ENCODE peak calls at places on chromosome X, in eight cellular contexts. One of them, this sample, is unnamed.

GRCh38 chrX:153750126-153750774 is 13.8 kb upstream of the PLXNB3 start:
- DNase-seq in RWPE1: no peak
- DNase-seq in foreskin fibroblast: no peak
- DNase-seq in IMR-90: no peak
- DNase-seq in mesothelial cell of epicardium: no peak
- DNase-seq in upper lobe of left lung: no peak
- DNase-seq in WTC11: no peak
- DNase-seq in progenitor cell of endocrine pancreas: no peak
- DNase-seq in this sample: no peak

GRCh38 chrX:105191878-105192277 is 28.6 kb downstream of the TEX13A start:
- DNase-seq in RWPE1: no peak
- DNase-seq in foreskin fibroblast: no peak
- DNase-seq in IMR-90: no peak
- DNase-seq in mesothelial cell of epicardium: no peak
- DNase-seq in upper lobe of left lung: no peak
- DNase-seq in WTC11: peak
- DNase-seq in progenitor cell of endocrine pancreas: no peak
- DNase-seq in this sample: peak

GRCh38 chrX:2767631-2768455 is 16.0 kb downstream of the XG start:
- DNase-seq in RWPE1: peak
- DNase-seq in foreskin fibroblast: peak
- DNase-seq in IMR-90: peak
- DNase-seq in mesothelial cell of epicardium: peak
- DNase-seq in upper lobe of left lung: peak
- DNase-seq in WTC11: peak
- DNase-seq in progenitor cell of endocrine pancreas: no peak
- DNase-seq in this sample: no peak

GRCh38 chrX:16653424-16653823 is 3.5 kb downstream of the S100G start:
- DNase-seq in RWPE1: no peak
- DNase-seq in foreskin fibroblast: no peak
- DNase-seq in IMR-90: no peak
- DNase-seq in mesothelial cell of epicardium: no peak
- DNase-seq in upper lobe of left lung: no peak
- DNase-seq in WTC11: no peak
- DNase-seq in progenitor cell of endocrine pancreas: no peak
- DNase-seq in this sample: no peak

GRCh38 chrX:100381613-100382012 is 28.5 kb downstream of the PCDH19 start:
- DNase-seq in RWPE1: no peak
- DNase-seq in foreskin fibroblast: no peak
- DNase-seq in IMR-90: no peak
- DNase-seq in mesothelial cell of epicardium: no peak
- DNase-seq in upper lobe of left lung: no peak
- DNase-seq in WTC11: no peak
- DNase-seq in progenitor cell of endocrine pancreas: no peak
- DNase-seq in this sample: no peak

GRCh38 chrX:9467751-9468150 is 2.9 kb downstream of the TBL1X start:
- DNase-seq in RWPE1: no peak
- DNase-seq in foreskin fibroblast: no peak
- DNase-seq in IMR-90: peak
- DNase-seq in mesothelial cell of epicardium: no peak
- DNase-seq in upper lobe of left lung: no peak
- DNase-seq in WTC11: no peak
- DNase-seq in progenitor cell of endocrine pancreas: no peak
- DNase-seq in this sample: no peak

GRCh38 chrX:106415276-106415895 is 196.4 kb upstream of the RADX start:
- DNase-seq in RWPE1: peak
- DNase-seq in foreskin fibroblast: peak
- DNase-seq in IMR-90: peak
- DNase-seq in mesothelial cell of epicardium: no peak
- DNase-seq in upper lobe of left lung: no peak
- DNase-seq in WTC11: peak
- DNase-seq in progenitor cell of endocrine pancreas: no peak
- DNase-seq in this sample: peak

GRCh38 chrX:64894454-64895038 is 81.7 kb downstream of the ZC4H2 start:
- DNase-seq in RWPE1: no peak
- DNase-seq in foreskin fibroblast: no peak
- DNase-seq in IMR-90: peak
- DNase-seq in mesothelial cell of epicardium: no peak
- DNase-seq in upper lobe of left lung: no peak
- DNase-seq in WTC11: peak
- DNase-seq in progenitor cell of endocrine pancreas: peak
- DNase-seq in this sample: peak

GRCh38 chrX:15854080-15854655 is 445 bp downstream of the AP1S2 start:
- DNase-seq in RWPE1: no peak
- DNase-seq in foreskin fibroblast: no peak
- DNase-seq in IMR-90: no peak
- DNase-seq in mesothelial cell of epicardium: peak
- DNase-seq in upper lobe of left lung: peak
- DNase-seq in WTC11: peak
- DNase-seq in progenitor cell of endocrine pancreas: peak
- DNase-seq in this sample: peak

GRCh38 chrX:107894038-107894437 is 68.4 kb downstream of the MID2 start:
- DNase-seq in RWPE1: peak
- DNase-seq in foreskin fibroblast: peak
- DNase-seq in IMR-90: peak
- DNase-seq in mesothelial cell of epicardium: no peak
- DNase-seq in upper lobe of left lung: no peak
- DNase-seq in WTC11: no peak
- DNase-seq in progenitor cell of endocrine pancreas: no peak
- DNase-seq in this sample: peak

DNA sequence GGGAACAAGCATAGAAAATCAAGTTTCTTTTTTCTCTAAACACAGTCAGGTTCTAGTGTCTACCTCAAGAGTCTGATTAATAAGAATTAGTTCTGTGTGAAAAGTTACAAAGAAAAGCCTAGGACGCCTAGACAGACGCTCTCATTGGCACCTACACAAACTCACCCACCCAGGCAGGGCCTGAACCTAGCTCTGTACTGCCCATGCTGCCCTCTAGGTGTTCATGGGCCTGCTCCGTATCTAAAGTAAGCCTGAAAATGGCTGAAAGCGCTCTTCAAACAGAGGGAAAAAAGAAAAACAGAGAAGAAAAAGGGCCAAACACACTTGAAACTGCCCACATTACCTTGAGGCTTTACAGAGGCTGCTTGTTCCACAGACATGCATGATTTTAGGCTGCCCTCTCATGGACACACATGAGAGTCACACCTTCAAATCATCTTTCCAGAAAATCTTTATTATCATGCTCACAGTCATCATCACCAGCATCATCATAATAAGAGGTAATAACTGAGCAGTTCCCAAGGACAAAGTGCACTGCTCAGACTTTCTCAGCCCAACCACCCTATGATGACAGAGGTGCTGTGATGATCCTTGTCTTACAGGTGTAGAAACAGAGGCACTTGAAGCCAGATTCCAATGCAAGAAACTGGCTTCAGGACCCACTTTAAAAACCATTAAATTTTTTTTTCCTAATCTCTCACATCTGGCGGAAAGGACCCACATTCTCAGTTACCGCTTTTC is 49.6 kb downstream of the MAP7D2 start:
- DNase-seq in RWPE1: peak
- DNase-seq in foreskin fibroblast: peak
- DNase-seq in IMR-90: peak
- DNase-seq in mesothelial cell of epicardium: no peak
- DNase-seq in upper lobe of left lung: peak
- DNase-seq in WTC11: no peak
- DNase-seq in progenitor cell of endocrine pancreas: no peak
- DNase-seq in this sample: peak
- TF ChIP-seq CTCF in RWPE1: peak
- TF ChIP-seq CTCF in foreskin fibroblast: peak
- TF ChIP-seq CTCF in IMR-90: peak
- TF ChIP-seq CTCF in mesothelial cell of epicardium: no peak
- TF ChIP-seq CTCF in upper lobe of left lung: peak
- TF ChIP-seq CTCF in WTC11: no peak
- TF ChIP-seq CTCF in progenitor cell of endocrine pancreas: peak
- TF ChIP-seq CTCF in this sample: no peak

DNA sequence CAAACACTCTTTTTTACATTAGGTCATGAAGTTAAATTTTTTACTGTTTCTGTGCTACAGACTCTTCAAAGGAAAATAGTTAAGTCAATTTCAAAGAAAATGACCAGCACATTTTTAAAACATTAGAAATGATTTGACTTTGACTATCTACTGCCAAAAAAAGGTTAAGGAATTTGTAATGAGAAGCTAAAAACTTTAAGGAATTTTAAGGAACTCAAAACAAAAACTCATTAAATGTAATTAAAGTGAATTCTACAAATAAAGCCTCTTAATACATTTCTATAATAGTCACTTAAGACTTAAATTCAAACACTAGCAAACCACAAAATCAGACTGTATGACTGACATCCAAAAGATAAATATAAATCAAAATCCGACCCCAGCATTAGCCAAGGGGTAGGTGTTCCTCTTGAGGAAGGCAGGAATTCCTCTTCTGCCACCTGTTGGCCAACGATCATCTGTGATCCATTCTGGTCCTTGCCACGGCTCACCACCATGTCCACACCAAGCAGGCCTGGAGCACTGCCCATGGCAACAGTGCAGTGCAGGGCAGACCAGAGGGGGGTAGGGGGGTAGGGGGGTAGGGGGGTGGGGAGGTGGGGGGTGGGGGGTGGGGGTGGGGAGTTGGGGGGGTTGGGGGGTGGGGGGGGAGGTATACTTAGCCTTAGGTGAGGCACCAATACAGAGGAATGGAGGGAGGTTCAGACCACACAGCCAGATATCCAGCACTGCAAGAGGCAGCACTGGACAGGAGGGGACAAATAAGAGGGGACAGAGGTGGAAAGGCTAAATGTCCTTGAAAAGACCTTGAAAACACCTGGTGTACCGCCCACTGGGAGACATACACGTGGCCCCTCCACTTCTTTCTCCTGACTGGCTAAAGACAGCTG is 287.4 kb downstream of the CHIC1 start:
- DNase-seq in RWPE1: peak
- DNase-seq in foreskin fibroblast: no peak
- DNase-seq in IMR-90: peak
- DNase-seq in mesothelial cell of epicardium: no peak
- DNase-seq in upper lobe of left lung: peak
- DNase-seq in WTC11: peak
- DNase-seq in progenitor cell of endocrine pancreas: no peak
- DNase-seq in this sample: peak
- TF ChIP-seq CTCF in RWPE1: no peak
- TF ChIP-seq CTCF in foreskin fibroblast: peak
- TF ChIP-seq CTCF in IMR-90: peak
- TF ChIP-seq CTCF in mesothelial cell of epicardium: no peak
- TF ChIP-seq CTCF in upper lobe of left lung: no peak
- TF ChIP-seq CTCF in WTC11: no peak
- TF ChIP-seq CTCF in progenitor cell of endocrine pancreas: peak
- TF ChIP-seq CTCF in this sample: no peak

DNA sequence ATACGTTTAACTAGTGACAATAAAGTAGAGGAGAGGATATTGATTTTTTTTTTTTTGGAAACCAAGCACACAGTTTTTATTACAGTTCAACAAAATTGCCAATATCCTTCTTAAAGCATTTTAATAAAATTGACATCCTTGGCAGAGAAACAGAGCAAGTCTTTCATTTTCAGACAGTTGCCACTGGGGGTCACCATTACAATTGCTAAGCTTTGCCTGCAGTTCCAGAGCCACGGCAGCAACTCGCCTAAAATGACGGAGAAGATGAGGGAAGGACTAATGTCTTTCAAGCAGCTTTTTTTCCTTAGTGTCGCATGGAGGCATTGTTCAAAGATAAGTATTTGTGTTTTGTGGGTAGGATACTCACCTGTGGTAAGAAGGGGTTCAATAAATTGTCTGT is 507.8 kb upstream of the ARX start:
- DNase-seq in RWPE1: peak
- DNase-seq in foreskin fibroblast: no peak
- DNase-seq in IMR-90: peak
- DNase-seq in mesothelial cell of epicardium: no peak
- DNase-seq in upper lobe of left lung: no peak
- DNase-seq in WTC11: peak
- DNase-seq in progenitor cell of endocrine pancreas: no peak
- DNase-seq in this sample: peak
- TF ChIP-seq CTCF in RWPE1: no peak
- TF ChIP-seq CTCF in foreskin fibroblast: no peak
- TF ChIP-seq CTCF in IMR-90: peak
- TF ChIP-seq CTCF in mesothelial cell of epicardium: peak
- TF ChIP-seq CTCF in upper lobe of left lung: no peak
- TF ChIP-seq CTCF in WTC11: no peak
- TF ChIP-seq CTCF in progenitor cell of endocrine pancreas: peak
- TF ChIP-seq CTCF in this sample: no peak

GRCh38 chrX:72051589-72051988 is 80.1 kb downstream of the RTL5 start:
- DNase-seq in RWPE1: no peak
- DNase-seq in foreskin fibroblast: no peak
- DNase-seq in IMR-90: no peak
- DNase-seq in mesothelial cell of epicardium: no peak
- DNase-seq in upper lobe of left lung: no peak
- DNase-seq in WTC11: no peak
- DNase-seq in progenitor cell of endocrine pancreas: no peak
- DNase-seq in this sample: no peak
- TF ChIP-seq CTCF in RWPE1: no peak
- TF ChIP-seq CTCF in foreskin fibroblast: no peak
- TF ChIP-seq CTCF in IMR-90: no peak
- TF ChIP-seq CTCF in mesothelial cell of epicardium: no peak
- TF ChIP-seq CTCF in upper lobe of left lung: no peak
- TF ChIP-seq CTCF in WTC11: no peak
- TF ChIP-seq CTCF in progenitor cell of endocrine pancreas: no peak
- TF ChIP-seq CTCF in this sample: no peak

GRCh38 chrX:18664947-18665346 is 7.0 kb downstream of the RS1 start:
- DNase-seq in RWPE1: no peak
- DNase-seq in foreskin fibroblast: no peak
- DNase-seq in IMR-90: no peak
- DNase-seq in mesothelial cell of epicardium: no peak
- DNase-seq in upper lobe of left lung: no peak
- DNase-seq in WTC11: peak
- DNase-seq in progenitor cell of endocrine pancreas: no peak
- DNase-seq in this sample: no peak
- TF ChIP-seq CTCF in RWPE1: no peak
- TF ChIP-seq CTCF in foreskin fibroblast: no peak
- TF ChIP-seq CTCF in IMR-90: no peak
- TF ChIP-seq CTCF in mesothelial cell of epicardium: no peak
- TF ChIP-seq CTCF in upper lobe of left lung: no peak
- TF ChIP-seq CTCF in WTC11: no peak
- TF ChIP-seq CTCF in progenitor cell of endocrine pancreas: no peak
- TF ChIP-seq CTCF in this sample: no peak

This sample was measured in endothelial cell.